ENCODE peak calls at places on chromosomes 7 and 10, in six cellular contexts. R is GM12891, S is HL-60, T is suprapubic skin, P is GM12892, J is transverse colon. F is an unnamed sample.

GRCh38 chr10:79241990-79242619 is 105.2 kb upstream of the PPIF start:
- DNase-seq in R (peak), S (peak), T (peak), P (peak), J (peak), F (no peak)

GRCh38 chr10:119663866-119664698 is 12.9 kb downstream of the BAG3 start:
- DNase-seq in R (no peak), S (no peak), T (no peak), P (no peak), J (peak), F (no peak)

GRCh38 chr10:112209534-112210200 is 26.1 kb upstream of the GPAM start:
- DNase-seq in R (no peak), S (no peak), T (no peak), P (no peak), J (no peak), F (peak)

GRCh38 chr10:121900443-121901174 is 27.2 kb downstream of the ATE1 start:
- DNase-seq in R (peak), S (peak), T (no peak), P (no peak), J (no peak), F (no peak)

GRCh38 chr7:117937049-117937448 is 63.8 kb upstream of the CTTNBP2 start:
- DNase-seq in R (no peak), S (no peak), T (no peak), P (no peak), J (no peak), F (no peak)

GRCh38 chr7:22561356-22561755 is 61.4 kb upstream of the STEAP1B start:
- DNase-seq in R (no peak), S (no peak), T (peak), P (no peak), J (peak), F (peak)

GRCh38 chr10:70232155-70232858 is 922 bp downstream of the PPA1 start:
- DNase-seq in R (no peak), S (no peak), T (no peak), P (no peak), J (peak), F (peak)

GRCh38 chr10:122329416-122329815 is 45.1 kb upstream of the PLEKHA1 start:
- DNase-seq in R (no peak), S (no peak), T (peak), P (no peak), J (no peak), F (no peak)

GRCh38 chr7:138226001-138226476 is 149.8 kb downstream of the AKR1D1 start:
- DNase-seq in R (no peak), S (no peak), T (no peak), P (no peak), J (no peak), F (no peak)

GRCh38 chr7:130683026-130683425 is 3.3 kb downstream of the TSGA13 start:
- DNase-seq in R (no peak), S (no peak), T (no peak), P (no peak), J (no peak), F (no peak)

GRCh38 chr10:18918545-18918944 is 130.1 kb upstream of the MALRD1 start:
- DNase-seq in R (no peak), S (no peak), T (no peak), P (no peak), J (no peak), F (no peak)

GRCh38 chr7:36967387-36967786 is 243.1 kb upstream of the AOAH start:
- DNase-seq in R (no peak), S (no peak), T (peak), P (no peak), J (peak), F (no peak)

GRCh38 chr7:84237533-84238173 is 43.1 kb upstream of the SEMA3A start:
- DNase-seq in R (no peak), S (no peak), T (no peak), P (no peak), J (no peak), F (no peak)

DNA sequence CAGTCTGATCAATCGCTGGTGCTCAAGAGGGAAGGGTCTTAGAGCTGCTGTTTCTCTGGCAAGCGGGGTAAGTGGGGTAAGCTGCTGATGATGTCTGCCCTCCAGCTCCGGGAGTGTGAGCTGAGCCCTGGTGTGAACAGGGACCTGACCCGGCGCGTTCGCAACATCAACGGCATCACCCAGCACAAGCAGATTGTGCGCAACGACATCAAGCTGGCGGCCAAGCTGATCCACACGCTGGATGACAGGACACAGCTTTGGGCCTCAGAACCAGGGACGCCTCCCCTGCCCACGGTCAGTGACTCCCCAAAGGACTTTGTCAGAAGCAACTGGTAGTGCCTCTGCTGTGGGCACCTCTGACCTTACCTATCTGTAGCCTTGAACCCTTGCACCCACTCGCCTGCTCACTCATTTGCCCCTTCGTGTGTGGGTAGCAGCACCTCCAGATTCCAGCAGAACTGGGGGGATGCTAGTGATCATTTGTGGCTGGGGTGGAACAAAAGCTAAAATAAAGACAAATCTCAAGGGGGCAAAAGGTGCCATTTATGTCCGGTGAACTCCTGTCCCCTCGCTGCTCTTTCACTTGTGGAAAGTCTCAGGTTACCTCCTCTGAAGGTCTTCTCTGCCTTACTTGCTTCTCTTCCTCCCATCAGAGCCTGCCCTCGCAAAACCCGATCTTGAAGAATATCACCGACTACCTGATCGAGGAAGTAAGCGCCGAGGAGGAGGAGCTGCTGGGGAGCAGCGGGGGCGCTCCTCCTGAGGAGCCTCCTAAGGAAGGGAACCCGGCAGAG is 3.2 kb downstream of the UFSP1 start:
- DNase-seq in R (no peak), S (no peak), T (no peak), P (no peak), J (no peak), F (no peak)
- TF ChIP-seq POLR2AphosphoS5 in R (no peak), S (no peak), T (no peak), P (no peak), J (no peak), F (no peak)

DNA sequence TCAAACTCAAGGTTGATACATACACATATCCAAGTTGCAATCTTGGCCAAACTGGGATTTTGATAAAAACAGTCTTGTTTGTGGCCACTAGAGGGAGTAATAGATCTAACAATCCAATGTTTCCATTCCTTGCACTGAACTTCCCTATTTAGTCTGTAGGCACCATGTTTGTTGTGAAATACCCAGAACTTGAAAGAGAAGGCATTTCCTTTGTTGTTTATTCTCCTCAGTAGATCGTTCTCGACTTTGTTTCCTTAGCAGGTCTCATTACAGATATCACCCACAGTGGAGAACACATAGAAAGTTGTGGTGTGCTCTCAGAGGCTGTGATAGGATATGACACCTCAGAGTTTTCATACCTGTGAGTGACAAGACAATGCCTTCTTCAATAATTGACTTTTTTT is 70.3 kb upstream of the MXI1 start:
- DNase-seq in R (no peak), S (peak), T (no peak), P (no peak), J (no peak), F (peak)
- TF ChIP-seq POLR2AphosphoS5 in R (no peak), S (no peak), T (no peak), P (no peak), J (no peak), F (peak)

GRCh38 chr10:77555591-77556212 is 81.9 kb downstream of the KCNMA1 start:
- DNase-seq in R (no peak), S (peak), T (no peak), P (no peak), J (no peak), F (no peak)
- TF ChIP-seq POLR2AphosphoS5 in R (no peak), S (no peak), T (no peak), P (no peak), J (peak), F (peak)

GRCh38 chr10:124495176-124495575 is 33.6 kb downstream of the LHPP start:
- DNase-seq in R (no peak), S (no peak), T (no peak), P (no peak), J (no peak), F (no peak)
- TF ChIP-seq POLR2AphosphoS5 in R (no peak), S (no peak), T (no peak), P (no peak), J (no peak), F (no peak)

GRCh38 chr10:116602648-116603400 is 12.1 kb downstream of the PNLIPRP1 start:
- DNase-seq in R (no peak), S (no peak), T (no peak), P (no peak), J (no peak), F (no peak)

GRCh38 chr10:116596062-116596461 is 5.3 kb downstream of the PNLIPRP1 start:
- DNase-seq in R (no peak), S (no peak), T (no peak), P (no peak), J (no peak), F (no peak)

GRCh38 chr10:116597543-116597942 is 6.8 kb downstream of the PNLIPRP1 start:
- DNase-seq in R (no peak), S (no peak), T (no peak), P (no peak), J (no peak), F (no peak)

GRCh38 chr10:116598326-116598725 is 7.6 kb downstream of the PNLIPRP1 start:
- DNase-seq in R (no peak), S (no peak), T (no peak), P (no peak), J (no peak), F (no peak)

GRCh38 chr10:116599991-116600390 is 9.2 kb downstream of the PNLIPRP1 start:
- DNase-seq in R (no peak), S (no peak), T (no peak), P (no peak), J (no peak), F (no peak)
- TF ChIP-seq POLR2AphosphoS5 in R (no peak), S (no peak), T (no peak), P (no peak), J (no peak), F (no peak)